ENCODE peak calls at places on chromosomes 11 and 22, in seven cellular contexts. N, P, K, B, M, T and V are unnamed samples.

GRCh38 chr11:117855452-117855851 is 21.0 kb downstream of the FXYD6 start:
- DNase-seq in N (no peak), P (no peak), K (no peak), B (no peak), M (no peak), T (no peak), V (no peak)

GRCh38 chr11:34299962-34300350 is 57.9 kb downstream of the ABTB2 start:
- DNase-seq in N (no peak), P (no peak), K (no peak), B (no peak), M (no peak), T (no peak), V (no peak)

GRCh38 chr11:126354631-126355323 is 709 bp upstream of the ST3GAL4 start:
- DNase-seq in N (no peak), P (no peak), K (no peak), B (no peak), M (no peak), T (no peak), V (no peak)

GRCh38 chr11:117466966-117467365 is 139.3 kb downstream of the CEP164 start:
- DNase-seq in N (no peak), P (no peak), K (no peak), B (no peak), M (no peak), T (no peak), V (no peak)

GRCh38 chr22:44884968-44885805 is 124.6 kb downstream of the PHF21B start:
- DNase-seq in N (no peak), P (no peak), K (no peak), B (peak; percentile 14), M (no peak), T (no peak), V (no peak)

GRCh38 chr22:30871391-30872281 is 96.9 kb downstream of the MORC2 start:
- DNase-seq in N (no peak), P (no peak), K (no peak), B (no peak), M (no peak), T (no peak), V (peak; percentile 11)

GRCh38 chr11:113773092-113773415 is 438 bp downstream of the ZW10 start:
- DNase-seq in N (no peak), P (peak; percentile 17), K (peak; percentile 25), B (peak; percentile 51), M (no peak), T (no peak), V (no peak)

GRCh38 chr11:70364745-70365535 is 33.4 kb upstream of the CTTN start:
- DNase-seq in N (peak; percentile 72), P (no peak), K (no peak), B (no peak), M (peak; percentile 85), T (no peak), V (no peak)

GRCh38 chr11:33067294-33067693 is 27.9 kb downstream of the TCP11L1 start:
- DNase-seq in N (no peak), P (no peak), K (no peak), B (no peak), M (no peak), T (no peak), V (no peak)

GRCh38 chr11:37770145-37770544 is 1172.1 kb upstream of the RAG2 start:
- DNase-seq in N (no peak), P (peak; percentile 38), K (peak; percentile 34), B (no peak), M (no peak), T (no peak), V (no peak)

GRCh38 chr11:111307472-111308108 is 9.2 kb downstream of the POU2AF3 start:
- DNase-seq in N (no peak), P (no peak), K (no peak), B (no peak), M (no peak), T (no peak), V (no peak)

GRCh38 chr22:28951530-28951929 is 68.2 kb downstream of the ZNRF3 start:
- DNase-seq in N (no peak), P (no peak), K (no peak), B (no peak), M (no peak), T (no peak), V (no peak)

GRCh38 chr11:68181719-68182451 is 31.2 kb downstream of the KMT5B start:
- DNase-seq in N (no peak), P (no peak), K (no peak), B (no peak), M (no peak), T (no peak), V (no peak)

GRCh38 chr22:41417622-41418390 is 28.8 kb downstream of the TOB2 start:
- DNase-seq in N (no peak), P (peak; percentile 81), K (no peak), B (peak; percentile 75), M (no peak), T (peak; percentile 82), V (peak; percentile 98)

GRCh38 chr11:69516526-69516925 is 35.1 kb downstream of the LINC01488 start:
- DNase-seq in N (no peak), P (peak; percentile 30), K (peak; percentile 87), B (peak; percentile 73), M (no peak), T (no peak), V (no peak)

GRCh38 chr22:45846952-45847351 is 130.0 kb downstream of the WNT7B start:
- DNase-seq in N (no peak), P (no peak), K (no peak), B (no peak), M (no peak), T (no peak), V (no peak)

GRCh38 chr11:99614353-99614752 is 593.6 kb downstream of the CNTN5 start:
- DNase-seq in N (no peak), P (no peak), K (no peak), B (peak; percentile 35), M (no peak), T (no peak), V (no peak)

GRCh38 chr22:38760477-38761201 is 4.8 kb upstream of the SUN2 start:
- DNase-seq in N (no peak), P (peak; percentile 86), K (peak; percentile 69), B (no peak), M (no peak), T (no peak), V (no peak)

GRCh38 chr22:32801436-32802290 is at the start of gene TIMP3:
- DNase-seq in N (no peak), P (peak; percentile 66), K (peak; percentile 65), B (peak; percentile 64), M (peak; percentile 10), T (no peak), V (peak; percentile 85)

GRCh38 chr11:15901046-15901445 is 455.3 kb downstream of the SOX6 start:
- DNase-seq in N (no peak), P (no peak), K (no peak), B (peak; percentile 13), M (no peak), T (no peak), V (no peak)

GRCh38 chr11:99814021-99814420 is 793.3 kb downstream of the CNTN5 start:
- DNase-seq in N (no peak), P (peak; percentile 38), K (no peak), B (no peak), M (no peak), T (no peak), V (no peak)

GRCh38 chr11:72233056-72233772 is 8.6 kb downstream of the INPPL1 start:
- DNase-seq in N (no peak), P (no peak), K (no peak), B (no peak), M (no peak), T (no peak), V (no peak)

GRCh38 chr11:26993965-26994446 is at the start of gene FIBIN:
- DNase-seq in N (no peak), P (peak; percentile 60), K (peak; percentile 80), B (no peak), M (no peak), T (peak; percentile 22), V (no peak)

GRCh38 chr11:90656171-90656570 is 433.3 kb upstream of the CHORDC1 start:
- DNase-seq in N (no peak), P (no peak), K (no peak), B (no peak), M (no peak), T (no peak), V (no peak)

GRCh38 chr11:132972565-132972964 is 559.7 kb downstream of the OPCML start:
- DNase-seq in N (no peak), P (no peak), K (no peak), B (no peak), M (no peak), T (no peak), V (no peak)

GRCh38 chr22:20112623-20113511 is 3.0 kb upstream of the RANBP1 start:
- DNase-seq in N (no peak), P (no peak), K (no peak), B (no peak), M (no peak), T (no peak), V (no peak)

GRCh38 chr11:134524876-134525845 is 113.1 kb upstream of the B3GAT1 start:
- DNase-seq in N (no peak), P (no peak), K (no peak), B (no peak), M (no peak), T (no peak), V (no peak)

GRCh38 chr11:74575999-74576398 is 16.4 kb upstream of the POLD3 start:
- DNase-seq in N (no peak), P (no peak), K (no peak), B (no peak), M (no peak), T (no peak), V (no peak)

GRCh38 chr22:32080904-32081303 is 37.8 kb downstream of the SLC5A1 start:
- DNase-seq in N (no peak), P (peak; percentile 50), K (peak; percentile 63), B (peak; percentile 46), M (peak; percentile 33), T (no peak), V (peak; percentile 19)

GRCh38 chr22:41383085-41383484 is 1.3 kb downstream of the TEF start:
- DNase-seq in N (no peak), P (no peak), K (no peak), B (no peak), M (no peak), T (no peak), V (no peak)

GRCh38 chr22:36358533-36359171 is 29.1 kb downstream of the MYH9 start:
- DNase-seq in N (no peak), P (no peak), K (peak; percentile 49), B (peak; percentile 62), M (no peak), T (no peak), V (no peak)

GRCh38 chr22:22348127-22348814 is 103.7 kb downstream of the VPREB1 start:
- DNase-seq in N (no peak), P (no peak), K (no peak), B (no peak), M (peak; percentile 7), T (no peak), V (no peak)

GRCh38 chr11:120780239-120780638 is 243.7 kb upstream of the TBCEL start:
- DNase-seq in N (no peak), P (no peak), K (no peak), B (no peak), M (no peak), T (no peak), V (no peak)

GRCh38 chr11:48018561-48019229 is 38.3 kb downstream of the PTPRJ start:
- DNase-seq in N (no peak), P (no peak), K (no peak), B (no peak), M (no peak), T (no peak), V (no peak)

GRCh38 chr11:63841554-63841953 is 2.6 kb downstream of the MARK2 start:
- DNase-seq in N (no peak), P (peak; percentile 48), K (no peak), B (peak; percentile 63), M (no peak), T (no peak), V (no peak)

GRCh38 chr22:29306175-29306829 is at the start of gene GAS2L1:
- DNase-seq in N (no peak), P (peak; percentile 78), K (peak; percentile 72), B (peak; percentile 75), M (peak; percentile 67), T (peak; percentile 48), V (peak; percentile 86)

GRCh38 chr11:35165416-35166368 is 26.7 kb downstream of the CD44 start:
- DNase-seq in N (peak; percentile 70), P (peak; percentile 71), K (peak; percentile 87), B (peak; percentile 96), M (peak; percentile 87), T (no peak), V (no peak)

GRCh38 chr11:34860518-34860917 is 55.7 kb downstream of the APIP start:
- DNase-seq in N (no peak), P (no peak), K (no peak), B (no peak), M (no peak), T (no peak), V (no peak)